ENCODE peak calls at places on chromosome 17, in seven cellular contexts. L is A172; Y is CD8-positive, alpha-beta T cell; F is epithelial cell of esophagus; Q is NCI-H1092 treated with DMSO at 0.1 percent for 48 hours; O is left colon; V is T-helper 22 cell. A is an unnamed sample.

GRCh38 chr17:11493947-11494346 is 104.3 kb upstream of the DNAH9 start:
- DNase-seq in L (no peak), Y (no peak), F (no peak), Q (no peak), O (no peak), V (no peak), A (no peak)

GRCh38 chr17:82205720-82206508 is 6.7 kb downstream of the CCDC57 start:
- DNase-seq in L (peak; percentile 83), Y (peak; percentile 67), F (peak; percentile 97), Q (peak; percentile 60), O (peak; percentile 89), V (peak; percentile 59), A (peak; percentile 89)

GRCh38 chr17:77096570-77097214 is 44.1 kb upstream of the SEC14L1 start:
- DNase-seq in L (peak; percentile 66), Y (no peak), F (peak; percentile 48), Q (peak; percentile 15), O (no peak), V (no peak), A (no peak)

GRCh38 chr17:28675980-28676379 is 14.0 kb downstream of the SUPT6H start:
- DNase-seq in L (no peak), Y (no peak), F (peak; percentile 54), Q (no peak), O (peak; percentile 32), V (no peak), A (no peak)

GRCh38 chr17:64240741-64241347 is 22.2 kb downstream of the TEX2 start:
- DNase-seq in L (peak; percentile 53), Y (no peak), F (peak; percentile 52), Q (no peak), O (peak; percentile 28), V (no peak), A (no peak)

GRCh38 chr17:76398523-76399174 is 14.2 kb downstream of the SPHK1 start:
- DNase-seq in L (peak; percentile 64), Y (no peak), F (no peak), Q (no peak), O (no peak), V (no peak), A (no peak)

GRCh38 chr17:50129946-50130777 is at the start of gene SAMD14:
- DNase-seq in L (no peak), Y (no peak), F (no peak), Q (no peak), O (peak; percentile 31), V (peak; percentile 50), A (peak; percentile 42)

GRCh38 chr17:46763416-46763815 is 55.1 kb downstream of the WNT3 start:
- DNase-seq in L (peak; percentile 26), Y (no peak), F (no peak), Q (no peak), O (no peak), V (no peak), A (no peak)

GRCh38 chr17:37742762-37743611 is 1.9 kb downstream of the HNF1B start:
- DNase-seq in L (no peak), Y (no peak), F (no peak), Q (no peak), O (peak; percentile 45), V (no peak), A (no peak)

GRCh38 chr17:17781591-17782424 is 55.0 kb downstream of the SREBF1 start:
- DNase-seq in L (peak; percentile 64), Y (no peak), F (peak; percentile 49), Q (peak; percentile 68), O (peak; percentile 67), V (no peak), A (peak; percentile 84)

GRCh38 chr17:45298546-45299285 is 18.1 kb downstream of the MAP3K14 start:
- DNase-seq in L (no peak), Y (no peak), F (peak; percentile 45), Q (no peak), O (no peak), V (no peak), A (no peak)

GRCh38 chr17:79387783-79388182 is 223.1 kb downstream of the RBFOX3 start:
- DNase-seq in L (no peak), Y (no peak), F (no peak), Q (no peak), O (no peak), V (no peak), A (no peak)

GRCh38 chr17:74618446-74618845 is 5.1 kb downstream of the CD300E start:
- DNase-seq in L (no peak), Y (no peak), F (no peak), Q (no peak), O (no peak), V (no peak), A (no peak)

GRCh38 chr17:79019631-79020584 is 4.1 kb upstream of the C1QTNF1 start:
- DNase-seq in L (peak; percentile 80), Y (peak; percentile 27), F (peak; percentile 85), Q (peak; percentile 50), O (peak; percentile 65), V (no peak), A (no peak)

GRCh38 chr17:38892083-38892482 is 22.2 kb downstream of the LASP1 start:
- DNase-seq in L (no peak), Y (no peak), F (no peak), Q (no peak), O (no peak), V (no peak), A (no peak)

GRCh38 chr17:49565948-49566491 is 9.7 kb upstream of the NXPH3 start:
- DNase-seq in L (no peak), Y (no peak), F (peak; percentile 36), Q (peak; percentile 32), O (peak; percentile 31), V (no peak), A (peak; percentile 85)

GRCh38 chr17:4490637-4491061 is 8.0 kb upstream of the SPNS2 start:
- DNase-seq in L (no peak), Y (no peak), F (peak; percentile 91), Q (no peak), O (no peak), V (no peak), A (no peak)

GRCh38 chr17:77736721-77737120 is 221.8 kb upstream of the TNRC6C start:
- DNase-seq in L (no peak), Y (no peak), F (no peak), Q (no peak), O (no peak), V (no peak), A (no peak)

GRCh38 chr17:12680407-12680897 is 14.8 kb downstream of the MYOCD start:
- DNase-seq in L (no peak), Y (no peak), F (no peak), Q (no peak), O (peak; percentile 17), V (no peak), A (no peak)

GRCh38 chr17:72997559-72997958 is 94.9 kb downstream of the SLC39A11 start:
- DNase-seq in L (peak; percentile 90), Y (no peak), F (no peak), Q (no peak), O (no peak), V (no peak), A (no peak)

GRCh38 chr17:29032067-29032551 is 10.8 kb upstream of the PIPOX start:
- DNase-seq in L (no peak), Y (no peak), F (no peak), Q (no peak), O (no peak), V (no peak), A (no peak)

GRCh38 chr17:30095507-30096244 is 20.9 kb upstream of the NSRP1 start:
- DNase-seq in L (peak; percentile 81), Y (no peak), F (peak; percentile 79), Q (peak; percentile 3), O (no peak), V (no peak), A (no peak)

GRCh38 chr17:36590082-36590481 is 1.6 kb upstream of the DHRS11 start:
- DNase-seq in L (no peak), Y (no peak), F (no peak), Q (no peak), O (no peak), V (no peak), A (no peak)

GRCh38 chr17:61179316-61179715 is 220.3 kb upstream of the TBX2 start:
- DNase-seq in L (no peak), Y (no peak), F (no peak), Q (peak; percentile 41), O (no peak), V (no peak), A (no peak)

GRCh38 chr17:9513266-9513665 is 62.4 kb downstream of the STX8 start:
- DNase-seq in L (no peak), Y (no peak), F (no peak), Q (no peak), O (no peak), V (no peak), A (no peak)

GRCh38 chr17:55086635-55087058 is 118.1 kb downstream of the STXBP4 start:
- DNase-seq in L (peak; percentile 77), Y (no peak), F (peak; percentile 74), Q (no peak), O (no peak), V (no peak), A (no peak)

A was measured in ureter.